ENCODE peak calls at places on chromosomes 12 and 14, in four cellular contexts. W, Y, V and C are unnamed samples.

GRCh38 chr12:64653123-64653522 is 42.8 kb downstream of the RASSF3 start:
- DNase-seq in V (no peak), Y (no peak), W (no peak), C (no peak)

GRCh38 chr12:126667340-126667739 is 1599.6 kb upstream of the TMEM132C start:
- DNase-seq in W (peak), Y (no peak), V (no peak), C (no peak)

GRCh38 chr12:27593266-27593665 is 69.3 kb downstream of the PPFIBP1 start:
- DNase-seq in W (no peak), V (no peak), Y (no peak), C (no peak)

GRCh38 chr14:60051690-60052324 is 39.9 kb upstream of the PCNX4 start:
- DNase-seq in V (no peak), W (no peak), Y (peak), C (no peak)

GRCh38 chr14:71372411-71372838 is 465.2 kb downstream of the PCNX1 start:
- DNase-seq in V (peak), Y (peak), W (peak), C (no peak)

GRCh38 chr12:4118017-4118510 is 155.5 kb upstream of the CCND2 start:
- DNase-seq in W (no peak), Y (peak), V (no peak), C (no peak)

GRCh38 chr12:69065804-69066203 is 132.8 kb upstream of the CPM start:
- DNase-seq in V (no peak), Y (peak), W (no peak), C (no peak)

GRCh38 chr12:1297206-1297605 is 297.2 kb downstream of the FBXL14 start:
- DNase-seq in W (no peak), V (no peak), Y (peak), C (no peak)

GRCh38 chr12:12521923-12522322 is 40.7 kb downstream of the DUSP16 start:
- DNase-seq in V (no peak), W (no peak), Y (no peak), C (no peak)

DNA sequence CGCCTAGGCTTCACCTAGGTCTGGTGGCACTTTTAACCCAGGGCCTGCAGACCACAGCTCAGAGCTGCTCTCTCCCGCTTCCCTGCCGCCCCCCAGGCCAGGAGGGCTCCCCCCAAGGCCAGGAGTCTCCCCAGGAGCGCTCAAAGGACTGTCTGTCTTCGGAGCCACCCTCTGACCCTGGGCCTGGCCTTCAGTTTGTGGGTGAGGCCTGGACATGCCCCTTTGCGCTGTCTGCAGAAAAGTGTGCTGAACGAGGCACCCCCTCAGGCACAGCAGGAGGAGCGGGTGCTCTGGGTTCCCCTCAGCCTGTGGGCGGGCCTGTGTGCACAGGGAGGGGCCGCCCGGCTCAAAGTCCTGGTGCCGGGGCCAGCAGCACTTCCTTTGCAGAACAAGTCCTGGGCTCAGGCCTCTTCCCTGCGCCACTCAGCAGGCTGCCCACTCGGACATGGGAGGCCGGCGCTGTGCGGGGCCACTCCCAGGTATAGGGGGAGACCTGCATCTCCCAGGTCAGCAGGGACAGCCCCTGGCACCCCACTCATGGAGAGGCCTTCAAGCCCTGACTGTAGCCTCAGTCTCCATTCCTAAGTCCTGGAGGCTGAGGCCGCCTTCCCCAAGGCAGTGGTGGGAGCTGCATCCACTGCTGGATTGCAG is 14.3 kb downstream of the DEGS2 start:
- DNase-seq in V (peak), W (no peak), Y (no peak), C (no peak)
- TF ChIP-seq MAZ in V (peak), W (no peak), Y (no peak), C (no peak)

GRCh38 chr12:22656376-22656775 is 31.4 kb downstream of the ETNK1 start:
- DNase-seq in V (no peak), Y (no peak), W (no peak), C (no peak)

GRCh38 chr12:22653075-22653474 is 28.1 kb downstream of the ETNK1 start:
- DNase-seq in Y (peak), V (no peak), W (no peak), C (no peak)

GRCh38 chr12:22656835-22657234 is 31.9 kb downstream of the ETNK1 start:
- DNase-seq in W (no peak), Y (no peak), V (no peak), C (no peak)

GRCh38 chr12:22657538-22657937 is 32.6 kb downstream of the ETNK1 start:
- DNase-seq in W (no peak), Y (peak), V (no peak), C (no peak)

DNA sequence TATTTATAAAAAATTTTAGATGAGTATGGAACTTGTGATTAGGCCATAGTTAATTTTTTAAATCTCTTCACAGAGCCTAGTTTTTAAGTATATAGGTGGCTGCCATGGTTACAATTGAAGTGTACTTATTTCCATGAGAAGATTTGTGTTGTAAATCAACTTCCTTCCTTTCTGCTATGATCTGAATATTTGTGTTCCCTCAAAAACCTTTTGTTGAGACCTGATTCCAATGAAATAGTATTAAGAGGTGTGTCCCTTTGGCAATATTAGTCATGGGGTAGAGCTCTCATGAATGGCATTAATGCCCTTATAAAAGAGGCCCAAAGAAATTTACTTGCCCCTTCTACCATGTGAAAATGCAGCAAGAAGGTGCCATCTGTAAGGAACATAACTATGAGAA is 28.8 kb downstream of the ETNK1 start:
- DNase-seq in V (no peak), Y (no peak), W (no peak), C (no peak)
- TF ChIP-seq MAZ in V (no peak), Y (no peak), W (no peak), C (no peak)

DNA sequence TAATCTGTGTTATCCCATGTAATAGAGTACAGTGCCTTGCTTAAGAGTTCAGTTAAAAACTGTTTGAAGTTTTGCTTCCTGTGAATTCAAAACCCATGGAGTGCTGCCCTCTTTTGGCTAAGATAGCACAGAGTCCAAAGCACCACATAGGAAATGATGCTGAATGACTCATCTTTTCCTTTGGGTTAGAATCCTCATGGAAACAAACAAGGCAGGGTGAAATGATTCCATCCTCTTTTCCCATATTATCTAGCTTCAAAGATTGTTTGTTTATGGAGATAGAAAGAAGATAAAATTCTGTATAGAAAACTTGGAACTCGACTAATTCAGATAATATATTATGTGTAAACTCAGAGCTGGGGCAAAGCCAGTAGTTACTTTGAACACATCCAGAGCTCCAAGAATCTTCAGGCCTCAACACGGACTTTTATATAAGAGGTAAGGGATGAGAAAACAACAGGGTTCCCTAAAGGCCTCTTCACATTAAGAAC is 87.4 kb downstream of the OTOGL start:
- DNase-seq in W (peak), Y (peak), V (peak), C (peak)
- TF ChIP-seq MAZ in W (no peak), Y (no peak), V (no peak), C (no peak)

GRCh38 chr12:122021193-122021821 is 377 bp upstream of the BCL7A start:
- DNase-seq in V (no peak), W (no peak), Y (no peak), C (no peak)
- TF ChIP-seq MAZ in V (no peak), W (no peak), Y (no peak), C (no peak)

GRCh38 chr14:64758025-64758521 is 53.8 kb downstream of the PLEKHG3 start:
- DNase-seq in V (no peak), Y (peak), W (peak), C (no peak)
- TF ChIP-seq MAZ in V (no peak), Y (no peak), W (no peak), C (no peak)

DNA sequence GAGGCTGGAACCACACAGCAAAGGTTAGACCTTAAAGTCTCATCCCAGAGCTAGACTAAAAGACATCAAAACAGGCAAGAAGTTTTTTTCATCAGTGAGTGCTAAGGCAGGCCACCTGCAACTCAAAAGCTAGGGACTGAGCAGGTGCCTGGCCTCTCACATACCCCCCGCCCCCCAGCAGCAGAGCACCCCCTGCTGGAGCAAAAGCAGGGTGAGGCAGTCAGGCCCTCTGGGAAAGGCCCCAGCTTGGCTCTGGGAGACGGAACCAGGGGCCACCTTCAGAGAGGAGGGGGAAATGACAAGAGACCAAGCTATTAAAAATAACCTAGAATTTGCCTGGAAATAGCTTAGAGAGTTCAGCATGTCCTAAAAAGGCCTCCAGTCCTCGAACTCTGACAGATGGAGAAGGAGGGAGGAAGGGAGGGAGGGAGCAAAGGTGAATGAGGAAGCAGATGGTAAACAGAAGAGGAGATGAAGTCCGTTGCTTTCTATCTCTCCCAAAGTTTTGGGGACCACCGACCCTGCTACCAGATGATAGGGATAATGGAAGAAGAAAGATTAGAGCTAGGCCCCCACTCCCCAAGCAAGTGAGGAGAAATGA is 1.8 kb downstream of the ITGA7 start:
- DNase-seq in W (peak), V (no peak), Y (no peak), C (peak)
- TF ChIP-seq MAZ in W (no peak), V (peak), Y (no peak), C (peak)

DNA sequence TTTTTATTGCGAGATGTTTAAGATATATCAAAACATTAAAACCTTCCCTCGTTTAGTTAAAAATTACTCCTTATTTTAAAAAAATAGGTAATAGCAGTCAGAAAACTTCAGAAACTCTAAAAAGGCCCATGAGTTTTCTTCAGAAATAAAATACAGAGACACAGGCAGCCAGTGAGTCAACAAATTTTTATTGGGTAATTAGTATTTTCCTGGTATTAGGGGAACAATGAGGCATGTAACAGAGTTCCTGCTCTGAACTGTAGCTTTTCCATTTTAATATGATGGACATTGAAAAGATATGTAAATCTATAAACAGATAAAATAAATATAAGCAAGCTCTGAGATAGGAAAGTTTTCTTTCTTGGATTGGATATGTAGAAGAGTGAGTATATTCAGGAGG is 399 bp upstream of the ZNF705A start:
- DNase-seq in W (no peak), V (no peak), Y (no peak), C (no peak)
- TF ChIP-seq MAZ in W (no peak), V (no peak), Y (no peak), C (no peak)

GRCh38 chr12:29519585-29520182 is 22.2 kb upstream of the OVCH1 start:
- DNase-seq in Y (peak), W (peak), V (peak), C (peak)
- TF ChIP-seq MAZ in Y (no peak), W (no peak), V (no peak), C (no peak)

DNA sequence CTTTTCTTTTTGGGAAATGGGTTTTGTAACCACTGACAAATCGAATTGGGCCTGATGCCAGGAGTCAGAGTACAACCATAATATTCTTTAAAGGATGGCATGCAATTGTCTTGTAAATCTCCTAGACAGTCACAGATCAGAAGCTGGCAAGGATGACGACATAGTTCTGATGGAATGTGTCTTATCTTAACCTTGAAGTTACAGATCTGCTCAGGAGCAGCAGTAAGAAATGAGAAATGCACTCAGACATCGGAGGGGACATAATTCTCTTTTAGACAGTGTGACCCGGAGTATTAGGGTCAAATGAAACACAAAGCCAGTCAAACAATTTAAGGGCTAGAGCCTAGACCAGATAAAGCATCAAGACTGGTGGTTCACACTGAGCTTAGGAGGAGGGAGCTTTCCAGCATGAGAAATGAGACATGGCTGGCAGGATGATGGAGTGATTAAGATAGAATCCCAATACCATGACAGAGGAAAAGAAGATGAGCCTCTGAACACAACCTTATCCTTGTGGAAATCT is 17.5 kb downstream of the CBX5 start:
- DNase-seq in W (peak), Y (peak), V (no peak), C (no peak)
- TF ChIP-seq MAZ in W (no peak), Y (no peak), V (no peak), C (no peak)